ENCODE peak calls at places on chromosomes 7 and 10, in four cellular contexts. I is Peyer's patch, D is spleen, H is ovary. Y is an unnamed sample.

GRCh38 chr10:42926831-42927230 is 144.2 kb downstream of the BMS1 start:
- DNase-seq in I (no peak), D (peak), H (no peak), Y (no peak)

GRCh38 chr7:106071356-106071998 is 40.6 kb downstream of the SYPL1 start:
- DNase-seq in I (peak), D (peak), H (no peak), Y (no peak)

GRCh38 chr7:741850-742249 is 14.8 kb upstream of the PRKAR1B start:
- DNase-seq in I (no peak), D (peak), H (no peak), Y (no peak)

GRCh38 chr10:113751116-113751728 is at the start of gene PLEKHS1:
- DNase-seq in I (peak), D (no peak), H (no peak), Y (no peak)

GRCh38 chr10:86207226-86207625 is 159.4 kb downstream of the GRID1 start:
- DNase-seq in I (peak), D (peak), H (no peak), Y (no peak)

GRCh38 chr7:142793156-142793555 is 22.4 kb downstream of the PRSS2 start:
- DNase-seq in I (no peak), D (no peak), H (no peak), Y (no peak)

GRCh38 chr7:154503962-154504550 is 451.9 kb downstream of the DPP6 start:
- DNase-seq in I (no peak), D (no peak), H (no peak), Y (no peak)

GRCh38 chr7:101112233-101112632 is 14.7 kb upstream of the SERPINE1 start:
- DNase-seq in I (no peak), D (no peak), H (peak), Y (peak)

GRCh38 chr7:111238891-111239290 is 148.0 kb downstream of the LRRN3 start:
- DNase-seq in I (no peak), D (no peak), H (no peak), Y (no peak)

GRCh38 chr7:55158983-55159382 is 140.2 kb downstream of the EGFR start:
- DNase-seq in I (no peak), D (no peak), H (no peak), Y (no peak)

GRCh38 chr7:17147409-17147808 is 151.0 kb upstream of the AHR start:
- DNase-seq in I (no peak), D (no peak), H (no peak), Y (no peak)

GRCh38 chr7:99489235-99489634 is 10.8 kb downstream of the ZNF394 start:
- DNase-seq in I (no peak), D (no peak), H (no peak), Y (no peak)

GRCh38 chr7:154308928-154309327 is 256.7 kb downstream of the DPP6 start:
- DNase-seq in I (no peak), D (no peak), H (no peak), Y (no peak)

GRCh38 chr7:25296086-25296485 is 67.8 kb upstream of the NPVF start:
- DNase-seq in I (no peak), D (no peak), H (no peak), Y (no peak)

GRCh38 chr7:100483728-100484635 is at the start of gene NYAP1:
- DNase-seq in I (peak), D (no peak), H (peak), Y (peak)

GRCh38 chr7:142298009-142298408 is 40.2 kb upstream of the PRSS58 start:
- DNase-seq in I (no peak), D (no peak), H (no peak), Y (no peak)

GRCh38 chr7:12623885-12624498 is 53.5 kb downstream of the SCIN start:
- DNase-seq in I (no peak), D (no peak), H (no peak), Y (no peak)

GRCh38 chr10:69742928-69743602 is 58.6 kb upstream of the COL13A1 start:
- DNase-seq in I (no peak), D (no peak), H (no peak), Y (peak)

GRCh38 chr10:103916901-103917300 is 1.1 kb downstream of the STN1 start:
- DNase-seq in I (no peak), D (no peak), H (no peak), Y (no peak)

GRCh38 chr7:51606601-51607154 is 290.1 kb upstream of the COBL start:
- DNase-seq in I (peak), D (no peak), H (no peak), Y (no peak)

GRCh38 chr10:50504389-50504788 is 119.4 kb downstream of the SGMS1 start:
- DNase-seq in I (no peak), D (no peak), H (no peak), Y (no peak)

GRCh38 chr7:152313879-152314604 is 121.8 kb downstream of the KMT2C start:
- DNase-seq in I (no peak), D (no peak), H (no peak), Y (no peak)

GRCh38 chr7:41696323-41696916 is 6.5 kb downstream of the INHBA start:
- DNase-seq in I (peak), D (peak), H (peak), Y (peak)

GRCh38 chr7:452230-452751 is 67.4 kb downstream of the PDGFA start:
- DNase-seq in I (no peak), D (peak), H (peak), Y (no peak)

GRCh38 chr7:33722383-33723096 is 182.8 kb upstream of the BMPER start:
- DNase-seq in I (no peak), D (no peak), H (no peak), Y (peak)

GRCh38 chr7:17039372-17039771 is 157.6 kb upstream of the AGR3 start:
- DNase-seq in I (no peak), D (no peak), H (no peak), Y (no peak)

GRCh38 chr7:98984126-98984525 is 105.8 kb downstream of the TRRAP start:
- DNase-seq in I (no peak), D (no peak), H (no peak), Y (peak)

GRCh38 chr7:36291387-36292316 is 98.0 kb upstream of the ANLN start:
- DNase-seq in I (peak), D (peak), H (peak), Y (peak)

GRCh38 chr7:128904381-128905197 is 5.9 kb downstream of the KCP start:
- DNase-seq in I (peak), D (peak), H (no peak), Y (no peak)

GRCh38 chr7:139403601-139404000 is 43.9 kb downstream of the LUC7L2 start:
- DNase-seq in I (no peak), D (no peak), H (no peak), Y (no peak)
- TF ChIP-seq POLR2A in I (no peak), D (no peak), H (no peak), Y (no peak)

GRCh38 chr10:6729967-6730366 is 149.9 kb upstream of the PRKCQ start:
- DNase-seq in I (no peak), D (no peak), H (no peak), Y (no peak)
- TF ChIP-seq POLR2A in I (no peak), D (no peak), H (no peak), Y (no peak)

GRCh38 chr7:44447874-44448425 is 42.5 kb downstream of the NUDCD3 start:
- DNase-seq in I (no peak), D (no peak), H (no peak), Y (no peak)

GRCh38 chr7:44449531-44449930 is 40.9 kb downstream of the NUDCD3 start:
- DNase-seq in I (no peak), D (no peak), H (no peak), Y (no peak)

GRCh38 chr7:44448456-44448855 is 42.0 kb downstream of the NUDCD3 start:
- DNase-seq in I (no peak), D (no peak), H (no peak), Y (no peak)

GRCh38 chr7:44451123-44451522 is 39.3 kb downstream of the NUDCD3 start:
- DNase-seq in I (no peak), D (no peak), H (no peak), Y (no peak)

DNA sequence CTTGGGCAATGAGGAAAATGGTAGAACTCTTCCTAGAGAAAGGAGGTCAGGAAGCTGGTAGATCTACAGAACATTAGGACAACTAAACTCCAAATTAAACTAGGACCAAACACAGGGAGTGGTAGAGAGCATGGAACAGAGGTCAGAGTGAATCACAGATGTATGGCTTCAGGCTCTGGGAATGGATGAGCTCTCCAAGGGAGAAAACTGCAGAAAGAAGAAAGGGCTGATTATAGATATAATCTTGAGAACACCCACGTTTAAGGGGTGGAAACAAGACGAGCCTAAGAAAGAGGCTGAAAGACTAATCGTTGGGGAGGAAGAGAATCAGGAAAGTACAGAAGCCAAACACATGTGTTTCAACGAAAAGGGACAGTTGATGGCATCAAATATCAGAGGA is 41.5 kb downstream of the NUDCD3 start:
- DNase-seq in I (no peak), D (no peak), H (no peak), Y (no peak)
- TF ChIP-seq POLR2A in I (no peak), D (no peak), H (no peak), Y (no peak)

GRCh38 chr7:135186261-135186540 is 15.7 kb upstream of the CYREN start:
- DNase-seq in I (no peak), D (no peak), H (no peak), Y (no peak)

GRCh38 chr7:135185471-135186260 is 15.2 kb upstream of the CYREN start:
- DNase-seq in I (no peak), D (peak), H (no peak), Y (no peak)

GRCh38 chr7:135183478-135183877 is 13.0 kb upstream of the CYREN start:
- DNase-seq in I (no peak), D (peak), H (no peak), Y (no peak)

GRCh38 chr7:135181929-135182678 is 11.6 kb upstream of the CYREN start:
- DNase-seq in I (no peak), D (peak), H (no peak), Y (no peak)

DNA sequence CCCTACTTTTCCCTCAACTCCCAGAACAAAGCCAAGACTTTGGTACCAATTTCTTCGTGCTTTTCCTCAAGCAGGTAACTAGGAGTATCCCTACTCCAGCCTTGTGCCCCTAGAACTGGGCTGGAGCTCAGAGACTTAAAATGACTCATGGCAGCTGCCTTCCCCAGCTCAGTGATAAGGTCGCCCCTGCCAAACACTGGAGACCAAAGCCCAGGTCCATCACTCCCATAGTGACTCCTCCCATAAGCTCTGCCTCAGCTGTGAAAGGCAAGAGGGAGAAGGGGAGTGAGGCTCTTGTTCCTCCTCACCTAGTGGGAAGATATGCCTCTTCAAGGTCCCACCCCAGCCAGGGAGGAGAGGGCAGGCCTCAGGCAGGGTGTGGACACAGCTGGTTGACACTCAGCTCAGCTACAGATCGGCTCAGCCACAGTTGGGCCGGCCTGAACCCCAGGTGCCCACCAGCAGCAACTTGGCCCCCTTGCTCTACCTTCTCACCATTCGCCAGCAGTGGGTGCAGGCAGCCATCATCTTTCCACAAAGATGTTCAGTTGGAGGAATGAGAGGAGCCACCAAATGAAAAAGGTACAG is 13.8 kb upstream of the CYREN start:
- DNase-seq in I (no peak), D (peak), H (no peak), Y (no peak)
- TF ChIP-seq POLR2A in I (no peak), D (no peak), H (no peak), Y (no peak)

DNA sequence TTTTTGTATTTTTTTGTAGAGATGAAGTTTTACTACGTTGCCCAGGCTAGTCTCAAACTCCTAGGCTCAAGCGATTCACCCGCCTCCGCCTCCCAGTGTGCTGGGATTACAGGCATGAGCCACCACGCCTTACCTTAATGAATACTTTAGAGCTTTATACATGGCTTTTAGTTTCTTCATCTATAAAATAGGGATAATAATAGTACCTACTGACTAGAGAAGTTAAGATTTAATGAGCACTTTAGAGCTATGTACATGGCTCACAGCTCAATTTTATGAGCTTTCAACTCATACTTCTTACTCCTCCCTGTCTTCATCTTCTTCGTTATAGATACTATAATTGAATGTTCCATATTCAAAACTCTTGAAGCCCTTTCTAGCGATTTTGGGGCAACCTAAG is 229.7 kb upstream of the KAT6B start:
- DNase-seq in I (no peak), D (no peak), H (no peak), Y (no peak)
- TF ChIP-seq POLR2A in I (no peak), D (no peak), H (no peak), Y (no peak)

DNA sequence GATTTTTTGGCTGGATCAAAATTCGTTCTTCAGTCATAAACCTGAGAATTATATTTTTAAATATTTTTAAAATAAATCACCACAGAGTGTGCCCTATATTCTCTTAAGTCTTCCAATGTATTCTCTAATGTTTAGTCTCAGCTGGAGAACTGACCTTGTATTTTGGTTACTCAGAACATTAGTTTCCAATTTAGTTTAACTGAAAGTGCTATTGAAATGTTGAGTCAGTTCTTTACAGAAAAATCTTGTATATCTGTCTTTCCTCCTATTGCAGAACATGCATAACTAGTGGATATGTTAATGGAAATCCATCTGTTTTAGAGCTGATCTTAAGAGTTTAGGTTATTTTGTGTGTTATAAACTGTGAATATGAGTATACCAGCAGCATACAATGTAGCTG is 422.7 kb upstream of the IGFBP3 start:
- DNase-seq in I (no peak), D (no peak), H (no peak), Y (no peak)
- TF ChIP-seq POLR2A in I (no peak), D (no peak), H (no peak), Y (no peak)

GRCh38 chr7:120950539-120951308 is at the start of gene ING3:
- DNase-seq in I (peak), D (peak), H (peak), Y (peak)
- TF ChIP-seq POLR2A in I (peak), D (peak), H (peak), Y (no peak)

DNA sequence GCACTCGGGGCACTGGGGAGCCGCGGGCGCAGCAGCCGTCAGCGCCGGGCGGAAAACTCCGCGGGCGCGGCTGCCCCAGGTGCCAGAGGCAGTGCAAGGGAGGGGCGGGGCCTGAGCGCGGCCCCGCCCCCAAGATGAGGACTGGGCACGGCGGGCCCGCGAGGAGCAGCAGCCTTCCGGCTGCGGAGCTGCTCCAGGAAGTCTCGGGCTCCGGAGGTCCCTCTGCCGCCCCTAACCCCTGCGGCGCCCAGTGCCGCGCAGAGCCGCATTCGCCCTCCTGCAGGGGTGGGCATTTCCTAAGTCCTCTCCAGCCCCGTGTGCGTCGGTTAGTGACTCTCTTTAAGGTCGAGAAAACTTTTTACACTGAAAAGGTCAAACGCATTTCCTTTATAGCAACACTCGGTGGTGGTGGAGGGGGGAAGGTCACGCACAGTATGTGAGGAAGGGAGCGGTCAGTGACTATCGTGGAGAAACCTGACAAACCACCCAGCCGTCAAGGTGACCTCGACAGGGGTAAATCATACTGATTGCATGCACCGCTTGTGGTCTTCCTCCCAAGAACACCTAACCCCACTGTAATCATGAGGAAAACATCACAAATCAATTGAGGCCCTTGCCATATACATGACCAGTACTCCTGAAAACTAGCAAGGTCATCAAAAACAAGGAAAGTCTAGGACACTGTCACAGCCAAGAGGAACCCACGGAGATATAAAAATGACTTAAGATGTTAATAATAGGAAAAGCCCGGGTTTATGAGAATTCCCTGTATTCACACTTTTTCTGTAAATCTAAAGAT is at the start of gene ANXA11:
- DNase-seq in I (peak), D (peak), H (peak), Y (peak)
- TF ChIP-seq POLR2A in I (peak), D (peak), H (peak), Y (peak)

DNA sequence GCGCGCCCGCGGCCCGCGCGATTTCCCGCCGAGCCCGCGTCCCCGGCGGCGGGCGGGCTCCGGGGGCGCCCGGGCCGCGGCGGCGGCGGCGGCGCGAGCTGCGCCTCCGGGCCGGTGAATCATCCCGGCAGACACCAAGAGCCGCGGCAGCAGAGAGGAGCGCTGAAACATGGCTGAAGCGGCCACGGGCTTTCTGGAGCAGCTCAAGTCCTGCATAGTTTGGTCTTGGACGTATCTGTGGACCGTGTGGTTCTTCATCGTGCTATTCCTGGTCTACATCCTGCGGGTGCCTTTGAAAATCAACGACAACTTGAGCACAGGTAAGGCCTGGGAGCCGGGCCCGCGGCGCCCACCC is at the start of gene ST7:
- DNase-seq in I (peak), D (peak), H (peak), Y (peak)
- TF ChIP-seq POLR2A in I (no peak), D (no peak), H (no peak), Y (no peak)

DNA sequence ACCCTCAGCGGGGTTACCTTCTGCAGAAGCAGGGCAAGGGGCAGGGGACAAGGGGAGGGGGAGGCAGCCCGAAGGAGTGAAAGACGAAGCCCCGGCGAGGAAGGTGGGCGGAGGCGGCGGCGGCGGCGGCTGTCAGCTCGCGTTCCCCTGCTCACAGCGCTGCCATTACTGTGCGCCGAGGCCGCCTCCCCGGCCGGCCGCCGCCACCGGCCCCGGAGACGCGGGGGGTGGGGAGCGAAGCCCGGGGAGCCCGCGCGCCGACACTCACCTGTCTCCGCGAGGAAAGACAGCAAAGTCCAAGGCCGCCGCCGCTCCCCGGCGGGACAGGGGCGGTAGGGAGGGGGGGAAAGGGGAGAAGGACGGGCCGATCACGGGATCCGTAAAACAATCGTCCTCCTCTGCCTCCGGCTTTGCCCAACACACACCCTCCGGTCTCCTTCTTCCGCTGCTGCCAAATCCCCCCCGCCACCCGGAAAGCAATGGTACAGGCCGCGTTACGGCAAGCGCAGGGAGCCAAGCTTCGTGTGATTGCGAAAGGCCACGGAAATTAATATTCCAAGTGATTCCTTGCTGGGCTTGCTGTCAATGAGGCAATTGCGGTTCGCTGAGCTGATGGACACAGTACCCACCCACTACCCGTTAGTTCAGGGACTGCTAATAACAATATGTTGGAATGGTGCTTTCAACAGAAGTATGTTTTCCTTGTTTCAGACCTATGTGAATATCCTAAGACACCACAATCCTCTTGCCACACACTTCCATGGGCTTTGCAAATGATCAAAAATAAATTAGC is at the start of gene CUL2:
- DNase-seq in I (peak), D (peak), H (peak), Y (peak)
- TF ChIP-seq POLR2A in I (no peak), D (no peak), H (no peak), Y (peak)

Y was measured in testis.